ENCODE peak calls at places on chromosomes 16 and 17, in seven cellular contexts. One of them, this sample, is unnamed.

GRCh38 chr17:50712641-50713296 is 5.1 kb upstream of the ANKRD40 start:
- DNase-seq in C1 segment of cervical spinal cord: no peak
- DNase-seq in activated T-helper 1 cell treated with anti-CD3 and anti-CD28 coated beads, Interleukin-12 subunit alpha, Interleukin-12 subunit beta, Interleukin-2, Interleukin-4 antibody, amounts not matched to agents 30 ng/mL and 10 ng/mL and 1 ng/mL, durations not matched to agents 14 hours and 24 hours and 36 hours: no peak
- DNase-seq in GM12878: no peak
- DNase-seq in bronchial epithelial cell: no peak
- DNase-seq in HEK293T: no peak
- DNase-seq in left ventricle myocardium superior: no peak
- DNase-seq in this sample: no peak

GRCh38 chr17:12588531-12588930 is 77.2 kb upstream of the MYOCD start:
- DNase-seq in C1 segment of cervical spinal cord: no peak
- DNase-seq in activated T-helper 1 cell treated with anti-CD3 and anti-CD28 coated beads, Interleukin-12 subunit alpha, Interleukin-12 subunit beta, Interleukin-2, Interleukin-4 antibody, amounts not matched to agents 30 ng/mL and 10 ng/mL and 1 ng/mL, durations not matched to agents 14 hours and 24 hours and 36 hours: no peak
- DNase-seq in GM12878: no peak
- DNase-seq in bronchial epithelial cell: no peak
- DNase-seq in HEK293T: no peak
- DNase-seq in left ventricle myocardium superior: no peak
- DNase-seq in this sample: no peak

GRCh38 chr17:8123695-8124349 is at the start of gene HES7:
- DNase-seq in C1 segment of cervical spinal cord: no peak
- DNase-seq in activated T-helper 1 cell treated with anti-CD3 and anti-CD28 coated beads, Interleukin-12 subunit alpha, Interleukin-12 subunit beta, Interleukin-2, Interleukin-4 antibody, amounts not matched to agents 30 ng/mL and 10 ng/mL and 1 ng/mL, durations not matched to agents 14 hours and 24 hours and 36 hours: no peak
- DNase-seq in GM12878: no peak
- DNase-seq in bronchial epithelial cell: no peak
- DNase-seq in HEK293T: no peak
- DNase-seq in left ventricle myocardium superior: no peak
- DNase-seq in this sample: no peak

GRCh38 chr17:81075307-81075706 is 40.4 kb downstream of the BAIAP2 start:
- DNase-seq in C1 segment of cervical spinal cord: no peak
- DNase-seq in activated T-helper 1 cell treated with anti-CD3 and anti-CD28 coated beads, Interleukin-12 subunit alpha, Interleukin-12 subunit beta, Interleukin-2, Interleukin-4 antibody, amounts not matched to agents 30 ng/mL and 10 ng/mL and 1 ng/mL, durations not matched to agents 14 hours and 24 hours and 36 hours: no peak
- DNase-seq in GM12878: no peak
- DNase-seq in bronchial epithelial cell: no peak
- DNase-seq in HEK293T: no peak
- DNase-seq in left ventricle myocardium superior: no peak
- DNase-seq in this sample: no peak

GRCh38 chr17:75793453-75793852 is 8.8 kb downstream of the UNK start:
- DNase-seq in C1 segment of cervical spinal cord: no peak
- DNase-seq in activated T-helper 1 cell treated with anti-CD3 and anti-CD28 coated beads, Interleukin-12 subunit alpha, Interleukin-12 subunit beta, Interleukin-2, Interleukin-4 antibody, amounts not matched to agents 30 ng/mL and 10 ng/mL and 1 ng/mL, durations not matched to agents 14 hours and 24 hours and 36 hours: no peak
- DNase-seq in GM12878: no peak
- DNase-seq in bronchial epithelial cell: no peak
- DNase-seq in HEK293T: no peak
- DNase-seq in left ventricle myocardium superior: no peak
- DNase-seq in this sample: no peak

GRCh38 chr17:82006468-82007227 is 16.0 kb downstream of the CENPX start:
- DNase-seq in C1 segment of cervical spinal cord: peak; percentile 90
- DNase-seq in activated T-helper 1 cell treated with anti-CD3 and anti-CD28 coated beads, Interleukin-12 subunit alpha, Interleukin-12 subunit beta, Interleukin-2, Interleukin-4 antibody, amounts not matched to agents 30 ng/mL and 10 ng/mL and 1 ng/mL, durations not matched to agents 14 hours and 24 hours and 36 hours: no peak
- DNase-seq in GM12878: no peak
- DNase-seq in bronchial epithelial cell: peak; percentile 28
- DNase-seq in HEK293T: no peak
- DNase-seq in left ventricle myocardium superior: no peak
- DNase-seq in this sample: no peak

GRCh38 chr16:85479972-85480726 is 133.0 kb upstream of the GSE1 start:
- DNase-seq in C1 segment of cervical spinal cord: no peak
- DNase-seq in activated T-helper 1 cell treated with anti-CD3 and anti-CD28 coated beads, Interleukin-12 subunit alpha, Interleukin-12 subunit beta, Interleukin-2, Interleukin-4 antibody, amounts not matched to agents 30 ng/mL and 10 ng/mL and 1 ng/mL, durations not matched to agents 14 hours and 24 hours and 36 hours: no peak
- DNase-seq in GM12878: no peak
- DNase-seq in bronchial epithelial cell: no peak
- DNase-seq in HEK293T: peak; percentile 87
- DNase-seq in left ventricle myocardium superior: no peak
- DNase-seq in this sample: peak; percentile 38

GRCh38 chr17:61253937-61254677 is 145.5 kb upstream of the TBX2 start:
- DNase-seq in C1 segment of cervical spinal cord: no peak
- DNase-seq in activated T-helper 1 cell treated with anti-CD3 and anti-CD28 coated beads, Interleukin-12 subunit alpha, Interleukin-12 subunit beta, Interleukin-2, Interleukin-4 antibody, amounts not matched to agents 30 ng/mL and 10 ng/mL and 1 ng/mL, durations not matched to agents 14 hours and 24 hours and 36 hours: no peak
- DNase-seq in GM12878: no peak
- DNase-seq in bronchial epithelial cell: no peak
- DNase-seq in HEK293T: peak; percentile 48
- DNase-seq in left ventricle myocardium superior: no peak
- DNase-seq in this sample: no peak

GRCh38 chr16:1997591-1998359 is 8.0 kb downstream of the SYNGR3 start:
- DNase-seq in C1 segment of cervical spinal cord: no peak
- DNase-seq in activated T-helper 1 cell treated with anti-CD3 and anti-CD28 coated beads, Interleukin-12 subunit alpha, Interleukin-12 subunit beta, Interleukin-2, Interleukin-4 antibody, amounts not matched to agents 30 ng/mL and 10 ng/mL and 1 ng/mL, durations not matched to agents 14 hours and 24 hours and 36 hours: no peak
- DNase-seq in GM12878: no peak
- DNase-seq in bronchial epithelial cell: no peak
- DNase-seq in HEK293T: no peak
- DNase-seq in left ventricle myocardium superior: no peak
- DNase-seq in this sample: no peak

GRCh38 chr17:4375039-4375748 is 8.7 kb upstream of the UBE2G1 start:
- DNase-seq in C1 segment of cervical spinal cord: no peak
- DNase-seq in activated T-helper 1 cell treated with anti-CD3 and anti-CD28 coated beads, Interleukin-12 subunit alpha, Interleukin-12 subunit beta, Interleukin-2, Interleukin-4 antibody, amounts not matched to agents 30 ng/mL and 10 ng/mL and 1 ng/mL, durations not matched to agents 14 hours and 24 hours and 36 hours: peak; percentile 60
- DNase-seq in GM12878: peak; percentile 98
- DNase-seq in bronchial epithelial cell: no peak
- DNase-seq in HEK293T: no peak
- DNase-seq in left ventricle myocardium superior: no peak
- DNase-seq in this sample: no peak

GRCh38 chr16:14497245-14498082 is 132.6 kb downstream of the PARN start:
- DNase-seq in C1 segment of cervical spinal cord: no peak
- DNase-seq in activated T-helper 1 cell treated with anti-CD3 and anti-CD28 coated beads, Interleukin-12 subunit alpha, Interleukin-12 subunit beta, Interleukin-2, Interleukin-4 antibody, amounts not matched to agents 30 ng/mL and 10 ng/mL and 1 ng/mL, durations not matched to agents 14 hours and 24 hours and 36 hours: no peak
- DNase-seq in GM12878: no peak
- DNase-seq in bronchial epithelial cell: no peak
- DNase-seq in HEK293T: no peak
- DNase-seq in left ventricle myocardium superior: no peak
- DNase-seq in this sample: no peak

GRCh38 chr16:2337431-2338296 is 2.9 kb downstream of the ABCA3 start:
- DNase-seq in C1 segment of cervical spinal cord: peak; percentile 10
- DNase-seq in activated T-helper 1 cell treated with anti-CD3 and anti-CD28 coated beads, Interleukin-12 subunit alpha, Interleukin-12 subunit beta, Interleukin-2, Interleukin-4 antibody, amounts not matched to agents 30 ng/mL and 10 ng/mL and 1 ng/mL, durations not matched to agents 14 hours and 24 hours and 36 hours: no peak
- DNase-seq in GM12878: no peak
- DNase-seq in bronchial epithelial cell: no peak
- DNase-seq in HEK293T: no peak
- DNase-seq in left ventricle myocardium superior: no peak
- DNase-seq in this sample: no peak

GRCh38 chr17:48718781-48719641 is 3.3 kb downstream of the PRAC1 start:
- DNase-seq in C1 segment of cervical spinal cord: no peak
- DNase-seq in activated T-helper 1 cell treated with anti-CD3 and anti-CD28 coated beads, Interleukin-12 subunit alpha, Interleukin-12 subunit beta, Interleukin-2, Interleukin-4 antibody, amounts not matched to agents 30 ng/mL and 10 ng/mL and 1 ng/mL, durations not matched to agents 14 hours and 24 hours and 36 hours: no peak
- DNase-seq in GM12878: no peak
- DNase-seq in bronchial epithelial cell: no peak
- DNase-seq in HEK293T: no peak
- DNase-seq in left ventricle myocardium superior: no peak
- DNase-seq in this sample: no peak

GRCh38 chr16:22948058-22948602 is 134.2 kb downstream of the HS3ST2 start:
- DNase-seq in C1 segment of cervical spinal cord: no peak
- DNase-seq in activated T-helper 1 cell treated with anti-CD3 and anti-CD28 coated beads, Interleukin-12 subunit alpha, Interleukin-12 subunit beta, Interleukin-2, Interleukin-4 antibody, amounts not matched to agents 30 ng/mL and 10 ng/mL and 1 ng/mL, durations not matched to agents 14 hours and 24 hours and 36 hours: no peak
- DNase-seq in GM12878: no peak
- DNase-seq in bronchial epithelial cell: no peak
- DNase-seq in HEK293T: no peak
- DNase-seq in left ventricle myocardium superior: no peak
- DNase-seq in this sample: no peak

GRCh38 chr17:39739020-39739884 is 1.5 kb downstream of the GRB7 start:
- DNase-seq in C1 segment of cervical spinal cord: peak; percentile 33
- DNase-seq in activated T-helper 1 cell treated with anti-CD3 and anti-CD28 coated beads, Interleukin-12 subunit alpha, Interleukin-12 subunit beta, Interleukin-2, Interleukin-4 antibody, amounts not matched to agents 30 ng/mL and 10 ng/mL and 1 ng/mL, durations not matched to agents 14 hours and 24 hours and 36 hours: no peak
- DNase-seq in GM12878: no peak
- DNase-seq in bronchial epithelial cell: peak; percentile 79
- DNase-seq in HEK293T: no peak
- DNase-seq in left ventricle myocardium superior: peak; percentile 30
- DNase-seq in this sample: peak; percentile 54

GRCh38 chr17:3019761-3020160 is 43.6 kb downstream of the OR1D5 start:
- DNase-seq in C1 segment of cervical spinal cord: peak; percentile 60
- DNase-seq in activated T-helper 1 cell treated with anti-CD3 and anti-CD28 coated beads, Interleukin-12 subunit alpha, Interleukin-12 subunit beta, Interleukin-2, Interleukin-4 antibody, amounts not matched to agents 30 ng/mL and 10 ng/mL and 1 ng/mL, durations not matched to agents 14 hours and 24 hours and 36 hours: no peak
- DNase-seq in GM12878: no peak
- DNase-seq in bronchial epithelial cell: no peak
- DNase-seq in HEK293T: no peak
- DNase-seq in left ventricle myocardium superior: no peak
- DNase-seq in this sample: no peak

This sample was measured in testis.